ENCODE peak calls at places on chromosome 17, in nine cellular contexts. R is nucleus accumbens, Q is mammary epithelial cell, E is IMR-90, Z is iPS-NIHi11, G is T-helper 2 cell, V is fibroblast of lung, P is Daoy, H is posterior cingulate gyrus. Y is an unnamed sample.

GRCh38 chr17:27551701-27552466 is 79.1 kb upstream of the LGALS9 start:
- DNase-seq in R (no peak), Q (peak; percentile 37), E (peak; percentile 38), Z (no peak), G (no peak), V (no peak), P (peak; percentile 85), H (no peak), Y (peak; percentile 44)

GRCh38 chr17:4444782-4445473 is 11.2 kb downstream of the SPNS3 start:
- DNase-seq in R (no peak), Q (peak; percentile 15), E (no peak), Z (no peak), G (no peak), V (no peak), P (peak; percentile 85), H (peak; percentile 19), Y (peak; percentile 81)

GRCh38 chr17:37884516-37884915 is 39.7 kb upstream of the TBC1D3K start:
- DNase-seq in R (no peak), Q (no peak), E (no peak), Z (no peak), G (no peak), V (no peak), P (no peak), H (no peak), Y (no peak)

GRCh38 chr17:76480676-76481075 is 13.3 kb downstream of the AANAT start:
- DNase-seq in R (peak; percentile 57), Q (no peak), E (no peak), Z (no peak), G (no peak), V (no peak), P (no peak), H (no peak), Y (no peak)

GRCh38 chr17:47694018-47694817 is at the start of gene TBKBP1:
- DNase-seq in R (no peak), Q (no peak), E (peak; percentile 38), Z (peak; percentile 86), G (peak; percentile 36), V (peak; percentile 77), P (peak; percentile 48), H (no peak), Y (peak; percentile 77)

GRCh38 chr17:50918071-50918932 is 52.1 kb upstream of the TOB1 start:
- DNase-seq in R (peak; percentile 39), Q (no peak), E (no peak), Z (no peak), G (no peak), V (no peak), P (no peak), H (no peak), Y (no peak)

GRCh38 chr17:41737680-41738023 is 3.2 kb upstream of the HAP1 start:
- DNase-seq in R (no peak), Q (no peak), E (no peak), Z (no peak), G (no peak), V (no peak), P (peak; percentile 69), H (no peak), Y (no peak)

GRCh38 chr17:40590742-40591141 is 25.5 kb upstream of the CCR7 start:
- DNase-seq in R (no peak), Q (no peak), E (no peak), Z (no peak), G (no peak), V (no peak), P (no peak), H (no peak), Y (no peak)

GRCh38 chr17:66777689-66778225 is 57.2 kb upstream of the CACNG5 start:
- DNase-seq in R (peak; percentile 69), Q (no peak), E (peak; percentile 44), Z (peak; percentile 72), G (no peak), V (no peak), P (no peak), H (peak; percentile 32), Y (peak; percentile 79)

GRCh38 chr17:48522031-48522593 is 8.7 kb downstream of the HOXB1 start:
- DNase-seq in R (no peak), Q (no peak), E (peak; percentile 58), Z (no peak), G (no peak), V (peak; percentile 71), P (no peak), H (no peak), Y (no peak)

GRCh38 chr17:41678907-41679739 is 9.6 kb upstream of the EIF1 start:
- DNase-seq in R (no peak), Q (peak; percentile 77), E (peak; percentile 28), Z (no peak), G (peak; percentile 38), V (peak; percentile 41), P (peak; percentile 88), H (no peak), Y (no peak)

GRCh38 chr17:10292057-10292931 is 80.5 kb downstream of the MYH13 start:
- DNase-seq in R (no peak), Q (peak; percentile 12), E (peak; percentile 26), Z (no peak), G (no peak), V (peak; percentile 10), P (peak; percentile 92), H (no peak), Y (no peak)

GRCh38 chr17:35164716-35165115 is 17.1 kb downstream of the UNC45B start:
- DNase-seq in R (no peak), Q (no peak), E (no peak), Z (no peak), G (no peak), V (no peak), P (no peak), H (no peak), Y (peak; percentile 22)

GRCh38 chr17:15957206-15957605 is 12.3 kb downstream of the ADORA2B start:
- DNase-seq in R (no peak), Q (peak; percentile 62), E (no peak), Z (no peak), G (no peak), V (no peak), P (no peak), H (no peak), Y (no peak)

Y was measured in upper lobe of right lung.